ENCODE peak calls at places on chromosomes 1 and 21, in six cellular contexts. S is epithelial cell of esophagus, A is stomach, W is left ventricle myocardium inferior, U is esophagus squamous epithelium, B is AG04449. Z is an unnamed sample.

GRCh38 chr1:46407636-46408035 is 13.5 kb downstream of the FAAH start:
- DNase-seq in S (no peak), A (no peak), W (no peak), U (no peak), B (no peak), Z (no peak)

GRCh38 chr1:43232071-43232470 is 37.7 kb upstream of the TMEM125 start:
- DNase-seq in S (peak), A (no peak), W (no peak), U (no peak), B (no peak), Z (peak)

GRCh38 chr1:183019860-183020259 is 3.4 kb upstream of the LAMC1 start:
- DNase-seq in S (no peak), A (peak), W (no peak), U (no peak), B (no peak), Z (peak)

GRCh38 chr1:203278087-203278884 is 27.0 kb upstream of the BTG2 start:
- DNase-seq in S (peak), A (peak), W (peak), U (no peak), B (peak), Z (peak)

GRCh38 chr1:114549137-114549536 is 32.3 kb downstream of the BCAS2 start:
- DNase-seq in S (peak), A (no peak), W (no peak), U (no peak), B (no peak), Z (peak)

GRCh38 chr1:29136463-29136915 is 12.8 kb upstream of the TMEM200B start:
- DNase-seq in S (peak), A (peak), W (no peak), U (no peak), B (no peak), Z (peak)

GRCh38 chr1:82007804-82008203 is 207.1 kb downstream of the ADGRL2 start:
- DNase-seq in S (no peak), A (no peak), W (no peak), U (no peak), B (no peak), Z (no peak)

GRCh38 chr1:184915463-184916080 is 58.7 kb downstream of the NIBAN1 start:
- DNase-seq in S (no peak), A (no peak), W (no peak), U (no peak), B (no peak), Z (no peak)

GRCh38 chr1:27296773-27297214 is 25.2 kb upstream of the TMEM222 start:
- DNase-seq in S (peak), A (peak), W (peak), U (no peak), B (no peak), Z (peak)

GRCh38 chr1:218171302-218171893 is 113.7 kb upstream of the RRP15 start:
- DNase-seq in S (peak), A (no peak), W (no peak), U (no peak), B (no peak), Z (peak)

GRCh38 chr1:978069-978834 is 3.6 kb downstream of the PERM1 start:
- DNase-seq in S (no peak), A (no peak), W (no peak), U (no peak), B (no peak), Z (no peak)

GRCh38 chr1:220950576-220950975 is 71.3 kb downstream of the HLX start:
- DNase-seq in S (no peak), A (no peak), W (no peak), U (no peak), B (no peak), Z (peak)

GRCh38 chr1:111801071-111801850 is 45.6 kb downstream of the DDX20 start:
- DNase-seq in S (no peak), A (no peak), W (peak), U (no peak), B (no peak), Z (no peak)

GRCh38 chr1:53619811-53620619 is 118.9 kb downstream of the GLIS1 start:
- DNase-seq in S (peak), A (peak), W (no peak), U (no peak), B (no peak), Z (peak)

GRCh38 chr21:44593598-44594405 is 1.5 kb upstream of the KRTAP10-6 start:
- DNase-seq in S (no peak), A (no peak), W (no peak), U (no peak), B (no peak), Z (no peak)

GRCh38 chr1:180863158-180863775 is 49.4 kb upstream of the KIAA1614 start:
- DNase-seq in S (peak), A (no peak), W (no peak), U (no peak), B (no peak), Z (peak)

GRCh38 chr1:74703386-74704182 is 29.3 kb downstream of the CRYZ start:
- DNase-seq in S (no peak), A (no peak), W (no peak), U (no peak), B (no peak), Z (no peak)

GRCh38 chr1:200442023-200442422 is 32.2 kb upstream of the ZNF281 start:
- DNase-seq in S (no peak), A (no peak), W (no peak), U (no peak), B (no peak), Z (no peak)

GRCh38 chr1:84689514-84690396 is 506 bp downstream of the SSX2IP start:
- DNase-seq in S (peak), A (peak), W (peak), U (no peak), B (no peak), Z (no peak)

GRCh38 chr1:219339466-219339865 is 165.8 kb downstream of the LYPLAL1 start:
- DNase-seq in S (no peak), A (no peak), W (no peak), U (no peak), B (no peak), Z (peak)

GRCh38 chr1:71303617-71304041 is 222.8 kb upstream of the ZRANB2 start:
- DNase-seq in S (peak), A (no peak), W (no peak), U (no peak), B (no peak), Z (peak)

GRCh38 chr21:46153259-46154154 is 1.9 kb downstream of the FTCD start:
- DNase-seq in S (peak), A (peak), W (peak), U (no peak), B (no peak), Z (no peak)

GRCh38 chr1:79042117-79042516 is 35.6 kb upstream of the ADGRL4 start:
- DNase-seq in S (peak), A (no peak), W (no peak), U (no peak), B (peak), Z (peak)

GRCh38 chr1:84771895-84772294 is 81.6 kb upstream of the SSX2IP start:
- DNase-seq in S (no peak), A (no peak), W (no peak), U (no peak), B (no peak), Z (no peak)

GRCh38 chr1:2561446-2561845 is 5.3 kb downstream of the TNFRSF14 start:
- DNase-seq in S (no peak), A (no peak), W (no peak), U (no peak), B (no peak), Z (no peak)

GRCh38 chr1:192327997-192328396 is 11.2 kb downstream of the RGS21 start:
- DNase-seq in S (no peak), A (no peak), W (no peak), U (no peak), B (no peak), Z (no peak)

GRCh38 chr1:115592264-115592663 is 49.5 kb upstream of the VANGL1 start:
- DNase-seq in S (no peak), A (no peak), W (no peak), U (no peak), B (no peak), Z (no peak)

GRCh38 chr1:217456261-217456660 is 174.6 kb downstream of the GPATCH2 start:
- DNase-seq in S (no peak), A (no peak), W (no peak), U (no peak), B (no peak), Z (no peak)

GRCh38 chr1:85278853-85279314 is 2.5 kb upstream of the BCL10 start:
- DNase-seq in S (peak), A (peak), W (no peak), U (no peak), B (peak), Z (peak)

GRCh38 chr1:229440821-229441537 is 7.1 kb upstream of the ACTA1 start:
- DNase-seq in S (peak), A (no peak), W (no peak), U (no peak), B (peak), Z (peak)

GRCh38 chr1:116739371-116740007 is 14.7 kb upstream of the CD2 start:
- DNase-seq in S (no peak), A (no peak), W (no peak), U (no peak), B (no peak), Z (no peak)

GRCh38 chr1:32962248-32962896 is 2.2 kb downstream of the RNF19B start:
- DNase-seq in S (no peak), A (no peak), W (no peak), U (no peak), B (no peak), Z (no peak)

GRCh38 chr1:1137256-1138045 is 21.6 kb upstream of the C1orf159 start:
- DNase-seq in S (no peak), A (peak), W (no peak), U (no peak), B (no peak), Z (no peak)

GRCh38 chr1:18225236-18225904 is 117.8 kb downstream of the IGSF21 start:
- DNase-seq in S (no peak), A (no peak), W (no peak), U (no peak), B (no peak), Z (no peak)

GRCh38 chr1:18166929-18167328 is 59.3 kb downstream of the IGSF21 start:
- DNase-seq in S (no peak), A (no peak), W (no peak), U (no peak), B (no peak), Z (no peak)

GRCh38 chr1:104265163-104265562 is 515.5 kb downstream of the AMY1C start:
- DNase-seq in S (no peak), A (no peak), W (no peak), U (no peak), B (no peak), Z (no peak)

GRCh38 chr1:153441238-153441755 is 19.2 kb downstream of the S100A7 start:
- DNase-seq in S (no peak), A (no peak), W (no peak), U (no peak), B (no peak), Z (no peak)

GRCh38 chr1:101479945-101480344 is 243.1 kb downstream of the S1PR1 start:
- DNase-seq in S (no peak), A (no peak), W (no peak), U (no peak), B (no peak), Z (no peak)

GRCh38 chr1:101476541-101476940 is 239.7 kb downstream of the S1PR1 start:
- DNase-seq in S (no peak), A (no peak), W (no peak), U (no peak), B (no peak), Z (no peak)

GRCh38 chr1:101474039-101474665 is 237.3 kb downstream of the S1PR1 start:
- DNase-seq in S (peak), A (no peak), W (no peak), U (no peak), B (no peak), Z (peak)
- H3K4me3 ChIP-seq in S (no peak), A (no peak), W (no peak), U (no peak), B (no peak), Z (no peak)

GRCh38 chr1:151992345-151993083 is 1.1 kb downstream of the S100A10 start:
- DNase-seq in S (peak), A (peak), W (peak), U (peak), B (no peak), Z (peak)

GRCh38 chr1:151993084-151993733 is 450 bp downstream of the S100A10 start:
- DNase-seq in S (peak), A (peak), W (peak), U (no peak), B (no peak), Z (no peak)

GRCh38 chr1:151994956-151995355 is 1.3 kb upstream of the S100A10 start:
- DNase-seq in S (peak), A (no peak), W (no peak), U (no peak), B (peak), Z (peak)

GRCh38 chr1:151995774-151996173 is 2.1 kb upstream of the S100A10 start:
- DNase-seq in S (peak), A (no peak), W (no peak), U (no peak), B (no peak), Z (peak)

DNA sequence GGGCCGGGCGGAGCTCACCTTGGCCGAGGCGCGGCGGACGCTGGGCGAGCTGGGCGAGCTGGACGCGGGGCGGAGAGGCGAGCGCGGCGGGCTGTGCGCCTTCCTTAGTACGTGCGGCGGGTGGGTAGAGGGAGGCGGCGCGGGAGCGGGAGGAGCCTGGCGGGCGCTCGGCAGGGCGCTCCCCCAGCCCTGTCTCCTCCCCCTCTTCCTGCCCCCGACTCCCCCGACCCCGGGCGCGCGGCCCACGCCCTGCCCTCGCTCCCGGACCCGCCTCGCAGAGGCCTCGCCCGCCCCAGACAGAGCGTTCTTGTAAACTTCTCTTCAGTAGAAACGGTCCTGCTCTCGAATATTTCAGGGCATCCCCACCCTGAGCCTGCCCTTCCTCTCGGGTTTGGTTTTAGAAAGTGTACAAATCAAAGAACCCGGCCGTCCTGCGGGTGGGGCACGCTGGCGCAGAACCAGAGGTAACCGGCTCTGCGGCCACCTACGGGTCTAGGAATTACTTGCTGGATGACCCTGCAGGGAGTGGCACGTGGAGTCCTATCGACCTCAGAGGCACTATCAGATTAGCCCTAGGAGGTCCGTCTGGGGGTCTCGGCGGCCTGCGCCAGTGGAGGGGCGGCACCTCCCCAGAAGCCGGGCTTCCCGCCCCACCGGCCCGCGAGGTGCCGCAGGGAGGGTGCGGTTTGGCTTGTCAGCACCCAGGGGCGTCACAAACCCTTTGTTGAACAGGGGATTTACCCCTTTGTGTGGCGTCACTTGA is at the start of gene S100A10:
- DNase-seq in S (peak), A (peak), W (peak), U (peak), B (no peak), Z (peak)
- TF ChIP-seq CTCF in S (no peak), A (peak), W (no peak), U (no peak), B (no peak), Z (no peak)

GRCh38 chr1:108703939-108704338 is 8.8 kb upstream of the FNDC7 start:
- DNase-seq in S (peak), A (no peak), W (no peak), U (no peak), B (no peak), Z (peak)
- H3K4me3 ChIP-seq in S (no peak), A (no peak), W (no peak), U (no peak), B (no peak), Z (no peak)

DNA sequence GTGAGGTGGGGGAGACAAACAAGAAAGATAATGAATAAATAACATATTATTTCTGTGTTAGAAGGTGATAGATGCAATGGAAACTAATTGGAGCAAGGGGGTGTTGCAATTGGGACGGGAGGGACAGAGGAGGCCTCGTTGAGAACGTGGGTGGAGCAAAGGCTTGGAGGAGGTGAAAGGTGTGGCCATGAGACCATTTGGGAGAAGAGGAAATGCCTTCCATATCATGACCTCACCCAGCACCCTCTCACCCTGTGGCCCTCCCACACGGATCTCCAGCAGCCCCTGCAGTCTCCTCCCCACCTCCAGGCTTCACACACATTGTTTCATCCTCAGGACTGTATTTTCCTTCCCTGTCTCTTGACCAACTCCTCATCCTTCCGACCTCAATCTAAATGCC is 85.3 kb upstream of the ARHGAP29 start:
- DNase-seq in S (peak), A (no peak), W (no peak), U (no peak), B (no peak), Z (peak)
- TF ChIP-seq CTCF in S (no peak), A (no peak), W (no peak), U (no peak), B (no peak), Z (no peak)

GRCh38 chr1:159992161-159992560 is 38.1 kb upstream of the SLAMF9 start:
- DNase-seq in S (no peak), A (no peak), W (no peak), U (no peak), B (no peak), Z (no peak)

GRCh38 chr1:159990005-159990404 is 36.0 kb upstream of the SLAMF9 start:
- DNase-seq in S (no peak), A (no peak), W (no peak), U (no peak), B (no peak), Z (no peak)

GRCh38 chr1:159989581-159989980 is 35.5 kb upstream of the SLAMF9 start:
- DNase-seq in S (peak), A (no peak), W (no peak), U (no peak), B (no peak), Z (no peak)

GRCh38 chr1:159993911-159994310 is 37.9 kb downstream of the PIGM start:
- DNase-seq in S (no peak), A (peak), W (no peak), U (no peak), B (no peak), Z (no peak)

GRCh38 chr1:159991513-159991912 is 37.5 kb upstream of the SLAMF9 start:
- DNase-seq in S (peak), A (peak), W (no peak), U (no peak), B (no peak), Z (peak)
- H3K4me3 ChIP-seq in S (no peak), A (no peak), W (no peak), U (no peak), B (no peak), Z (no peak)

GRCh38 chr1:161158316-161159016 is 834 bp upstream of the USP21 start:
- DNase-seq in S (peak), A (no peak), W (no peak), U (no peak), B (no peak), Z (no peak)

GRCh38 chr1:161159915-161160248 is 582 bp downstream of the USP21 start:
- DNase-seq in S (no peak), A (no peak), W (no peak), U (no peak), B (no peak), Z (no peak)

GRCh38 chr1:161160763-161161162 is 1.5 kb downstream of the USP21 start:
- DNase-seq in S (no peak), A (no peak), W (no peak), U (no peak), B (no peak), Z (no peak)

GRCh38 chr1:161157867-161158266 is 1.4 kb upstream of the USP21 start:
- DNase-seq in S (no peak), A (no peak), W (no peak), U (no peak), B (no peak), Z (no peak)

DNA sequence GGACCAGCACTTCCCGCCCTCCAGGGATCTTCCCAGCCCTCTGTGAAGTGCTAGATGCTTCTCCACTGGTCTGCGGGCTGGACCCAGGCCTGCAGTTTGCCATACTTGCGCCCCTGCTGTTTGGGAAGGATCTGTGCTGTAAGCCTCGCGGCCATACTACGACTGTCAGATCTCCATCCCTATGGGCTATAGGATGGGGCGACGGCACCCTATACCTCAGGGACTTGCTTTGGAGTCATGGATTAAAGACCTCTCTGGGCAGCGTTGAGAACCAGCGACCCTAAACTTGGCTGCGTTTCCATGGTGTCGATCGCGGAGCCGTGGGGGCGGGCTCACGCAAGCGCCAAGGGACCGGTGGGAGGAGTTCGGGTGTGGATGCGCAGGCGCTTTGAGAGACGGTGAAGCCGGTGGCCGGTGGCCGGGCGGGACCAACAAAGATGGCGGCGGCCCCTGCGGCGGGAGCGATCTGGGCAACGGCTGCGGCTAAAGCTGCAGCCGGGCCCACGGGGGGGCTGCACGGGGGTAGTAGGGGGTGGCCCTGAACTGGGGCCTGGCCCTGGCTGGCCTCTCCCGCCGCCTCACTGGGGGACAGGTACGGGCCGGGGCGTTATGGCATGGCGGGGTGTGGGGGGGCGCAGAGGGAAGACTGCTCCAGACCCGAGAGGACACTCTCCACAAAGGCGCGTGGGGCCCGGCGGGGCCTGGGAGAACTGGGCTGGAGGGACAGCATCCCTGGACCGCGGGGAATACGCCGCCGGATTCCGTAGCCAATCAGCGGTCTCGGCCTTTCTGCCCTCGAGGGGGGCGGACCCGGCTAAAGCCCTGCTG is at the start of gene USP21:
- DNase-seq in S (peak), A (peak), W (peak), U (peak), B (no peak), Z (peak)
- TF ChIP-seq CTCF in S (peak), A (no peak), W (peak), U (no peak), B (peak), Z (peak)

GRCh38 chr21:32712043-32712442 is 15.8 kb downstream of the SYNJ1 start:
- DNase-seq in S (no peak), A (no peak), W (no peak), U (no peak), B (no peak), Z (no peak)
- H3K4me3 ChIP-seq in S (no peak), A (no peak), W (no peak), U (no peak), B (no peak), Z (no peak)

Z was measured in fibroblast of mammary gland.